ENCODE peak calls at places on chromosomes 4 and X, in seven cellular contexts. One of them, this sample, is unnamed.

GRCh38 chr4:131381055-131381454 is 1768.0 kb upstream of the PCDH10 start:
- DNase-seq in heart left ventricle: no peak
- DNase-seq in WTC11: no peak
- DNase-seq in glutamatergic neuron: no peak
- DNase-seq in stomach: no peak
- DNase-seq in ovary: no peak
- DNase-seq in brain microvascular endothelial cell: no peak
- DNase-seq in this sample: no peak

GRCh38 chr4:145609494-145610427 is 9.4 kb upstream of the MMAA start:
- DNase-seq in brain microvascular endothelial cell: peak
- DNase-seq in heart left ventricle: peak
- DNase-seq in WTC11: peak
- DNase-seq in glutamatergic neuron: peak
- DNase-seq in stomach: peak
- DNase-seq in ovary: peak
- DNase-seq in this sample: peak

GRCh38 chrX:108022491-108023089 is 22.3 kb upstream of the VSIG1 start:
- DNase-seq in ovary: no peak
- DNase-seq in brain microvascular endothelial cell: no peak
- DNase-seq in heart left ventricle: no peak
- DNase-seq in WTC11: no peak
- DNase-seq in stomach: no peak
- DNase-seq in glutamatergic neuron: no peak
- DNase-seq in this sample: no peak

GRCh38 chrX:66030505-66031317 is 9.2 kb downstream of the VSIG4 start:
- DNase-seq in heart left ventricle: no peak
- DNase-seq in stomach: no peak
- DNase-seq in WTC11: peak
- DNase-seq in glutamatergic neuron: no peak
- DNase-seq in brain microvascular endothelial cell: peak
- DNase-seq in ovary: no peak
- DNase-seq in this sample: no peak

GRCh38 chr4:1410491-1411325 is 4.5 kb upstream of the NKX1-1 start:
- DNase-seq in WTC11: peak
- DNase-seq in stomach: peak
- DNase-seq in ovary: peak
- DNase-seq in brain microvascular endothelial cell: peak
- DNase-seq in glutamatergic neuron: peak
- DNase-seq in heart left ventricle: peak
- DNase-seq in this sample: peak

GRCh38 chr4:163191999-163192398 is 25.3 kb upstream of the NAF1 start:
- DNase-seq in WTC11: no peak
- DNase-seq in ovary: no peak
- DNase-seq in brain microvascular endothelial cell: peak
- DNase-seq in heart left ventricle: no peak
- DNase-seq in stomach: no peak
- DNase-seq in glutamatergic neuron: no peak
- DNase-seq in this sample: no peak

GRCh38 chr4:69760455-69760854 is at the start of gene SULT1B1:
- DNase-seq in brain microvascular endothelial cell: peak
- DNase-seq in stomach: peak
- DNase-seq in ovary: no peak
- DNase-seq in glutamatergic neuron: no peak
- DNase-seq in WTC11: no peak
- DNase-seq in heart left ventricle: no peak
- DNase-seq in this sample: no peak

GRCh38 chr4:52638717-52639116 is 20.4 kb downstream of the USP46 start:
- DNase-seq in heart left ventricle: no peak
- DNase-seq in stomach: no peak
- DNase-seq in brain microvascular endothelial cell: no peak
- DNase-seq in ovary: no peak
- DNase-seq in glutamatergic neuron: no peak
- DNase-seq in WTC11: no peak
- DNase-seq in this sample: no peak

GRCh38 chrX:109774136-109774535 is 41.1 kb upstream of the ACSL4 start:
- DNase-seq in stomach: no peak
- DNase-seq in glutamatergic neuron: no peak
- DNase-seq in ovary: no peak
- DNase-seq in brain microvascular endothelial cell: no peak
- DNase-seq in WTC11: no peak
- DNase-seq in heart left ventricle: no peak
- DNase-seq in this sample: no peak

GRCh38 chrX:7086384-7086783 is 61.1 kb upstream of the STS start:
- DNase-seq in stomach: no peak
- DNase-seq in heart left ventricle: no peak
- DNase-seq in glutamatergic neuron: no peak
- DNase-seq in brain microvascular endothelial cell: no peak
- DNase-seq in ovary: no peak
- DNase-seq in WTC11: no peak
- DNase-seq in this sample: no peak

GRCh38 chr4:29970626-29971025 is 749.5 kb upstream of the PCDH7 start:
- DNase-seq in stomach: no peak
- DNase-seq in WTC11: no peak
- DNase-seq in glutamatergic neuron: no peak
- DNase-seq in brain microvascular endothelial cell: no peak
- DNase-seq in heart left ventricle: no peak
- DNase-seq in ovary: no peak
- DNase-seq in this sample: no peak

GRCh38 chr4:113411496-113411938 is 350.0 kb downstream of the CAMK2D start:
- DNase-seq in heart left ventricle: peak
- DNase-seq in stomach: no peak
- DNase-seq in glutamatergic neuron: no peak
- DNase-seq in ovary: no peak
- DNase-seq in WTC11: no peak
- DNase-seq in brain microvascular endothelial cell: peak
- DNase-seq in this sample: no peak

GRCh38 chr4:53967971-53968370 is 96.4 kb downstream of the CHIC2 start:
- DNase-seq in heart left ventricle: no peak
- DNase-seq in glutamatergic neuron: no peak
- DNase-seq in stomach: no peak
- DNase-seq in brain microvascular endothelial cell: no peak
- DNase-seq in WTC11: no peak
- DNase-seq in ovary: no peak
- DNase-seq in this sample: no peak

GRCh38 chr4:118173956-118174355 is 139.7 kb downstream of the NDST3 start:
- DNase-seq in ovary: no peak
- DNase-seq in stomach: no peak
- DNase-seq in glutamatergic neuron: no peak
- DNase-seq in brain microvascular endothelial cell: peak
- DNase-seq in WTC11: no peak
- DNase-seq in heart left ventricle: no peak
- DNase-seq in this sample: no peak

GRCh38 chrX:30183554-30183953 is 31.8 kb upstream of the MAGEB2 start:
- DNase-seq in heart left ventricle: no peak
- DNase-seq in ovary: no peak
- DNase-seq in glutamatergic neuron: no peak
- DNase-seq in WTC11: no peak
- DNase-seq in stomach: no peak
- DNase-seq in brain microvascular endothelial cell: no peak
- DNase-seq in this sample: no peak

GRCh38 chr4:113561758-113562157 is 199.8 kb downstream of the CAMK2D start:
- DNase-seq in WTC11: no peak
- DNase-seq in glutamatergic neuron: no peak
- DNase-seq in stomach: no peak
- DNase-seq in brain microvascular endothelial cell: no peak
- DNase-seq in ovary: no peak
- DNase-seq in heart left ventricle: no peak
- DNase-seq in this sample: no peak

GRCh38 chrX:153633607-153634180 is 13.3 kb upstream of the DUSP9 start:
- DNase-seq in heart left ventricle: no peak
- DNase-seq in ovary: peak
- DNase-seq in WTC11: no peak
- DNase-seq in stomach: no peak
- DNase-seq in glutamatergic neuron: no peak
- DNase-seq in brain microvascular endothelial cell: no peak
- DNase-seq in this sample: peak

GRCh38 chr4:137387924-137388323 is 144.4 kb downstream of the PCDH18 start:
- DNase-seq in ovary: no peak
- DNase-seq in stomach: no peak
- DNase-seq in WTC11: no peak
- DNase-seq in heart left ventricle: no peak
- DNase-seq in brain microvascular endothelial cell: peak
- DNase-seq in glutamatergic neuron: no peak
- DNase-seq in this sample: no peak

GRCh38 chr4:151957163-151957562 is 196.4 kb upstream of the GATB start:
- DNase-seq in heart left ventricle: peak
- DNase-seq in ovary: no peak
- DNase-seq in stomach: no peak
- DNase-seq in glutamatergic neuron: no peak
- DNase-seq in brain microvascular endothelial cell: peak
- DNase-seq in WTC11: peak
- DNase-seq in this sample: no peak

GRCh38 chrX:55767100-55767499 is 49.6 kb downstream of the RRAGB start:
- DNase-seq in stomach: no peak
- DNase-seq in ovary: no peak
- DNase-seq in brain microvascular endothelial cell: no peak
- DNase-seq in heart left ventricle: no peak
- DNase-seq in WTC11: no peak
- DNase-seq in glutamatergic neuron: no peak
- DNase-seq in this sample: no peak

GRCh38 chr4:2402453-2402852 is 16.0 kb downstream of the ZFYVE28 start:
- DNase-seq in stomach: no peak
- DNase-seq in brain microvascular endothelial cell: no peak
- DNase-seq in ovary: no peak
- DNase-seq in WTC11: no peak
- DNase-seq in glutamatergic neuron: no peak
- DNase-seq in heart left ventricle: no peak
- DNase-seq in this sample: peak

GRCh38 chr4:109375778-109376414 is 57.7 kb upstream of the SEC24B start:
- DNase-seq in heart left ventricle: no peak
- DNase-seq in glutamatergic neuron: no peak
- DNase-seq in ovary: no peak
- DNase-seq in stomach: no peak
- DNase-seq in WTC11: no peak
- DNase-seq in brain microvascular endothelial cell: no peak
- DNase-seq in this sample: no peak

GRCh38 chrX:4265036-4265435 is 551.6 kb upstream of the PRKX start:
- DNase-seq in WTC11: no peak
- DNase-seq in heart left ventricle: no peak
- DNase-seq in glutamatergic neuron: no peak
- DNase-seq in ovary: no peak
- DNase-seq in stomach: no peak
- DNase-seq in brain microvascular endothelial cell: no peak
- DNase-seq in this sample: no peak

GRCh38 chr4:77215107-77215506 is 58.1 kb downstream of the CCNG2 start:
- DNase-seq in stomach: no peak
- DNase-seq in WTC11: no peak
- DNase-seq in ovary: no peak
- DNase-seq in glutamatergic neuron: no peak
- DNase-seq in heart left ventricle: no peak
- DNase-seq in brain microvascular endothelial cell: no peak
- DNase-seq in this sample: no peak

GRCh38 chrX:11757729-11758399 is at the start of gene MSL3:
- DNase-seq in brain microvascular endothelial cell: peak
- DNase-seq in heart left ventricle: peak
- DNase-seq in WTC11: peak
- DNase-seq in stomach: peak
- DNase-seq in glutamatergic neuron: peak
- DNase-seq in ovary: peak
- DNase-seq in this sample: peak

GRCh38 chrX:46715521-46715920 is 43.4 kb downstream of the SLC9A7 start:
- DNase-seq in glutamatergic neuron: no peak
- DNase-seq in ovary: no peak
- DNase-seq in heart left ventricle: no peak
- DNase-seq in stomach: no peak
- DNase-seq in brain microvascular endothelial cell: no peak
- DNase-seq in WTC11: no peak
- DNase-seq in this sample: no peak

GRCh38 chrX:46712733-46713132 is 46.2 kb downstream of the SLC9A7 start:
- DNase-seq in heart left ventricle: no peak
- DNase-seq in ovary: no peak
- DNase-seq in glutamatergic neuron: no peak
- DNase-seq in brain microvascular endothelial cell: no peak
- DNase-seq in stomach: no peak
- DNase-seq in WTC11: no peak
- DNase-seq in this sample: no peak

GRCh38 chrX:46713672-46714487 is 45.0 kb downstream of the SLC9A7 start:
- DNase-seq in glutamatergic neuron: no peak
- DNase-seq in ovary: no peak
- DNase-seq in heart left ventricle: no peak
- DNase-seq in WTC11: no peak
- DNase-seq in stomach: no peak
- DNase-seq in brain microvascular endothelial cell: no peak
- DNase-seq in this sample: no peak

GRCh38 chrX:46710927-46711623 is 47.8 kb downstream of the SLC9A7 start:
- DNase-seq in WTC11: peak
- DNase-seq in ovary: no peak
- DNase-seq in heart left ventricle: no peak
- DNase-seq in stomach: no peak
- DNase-seq in brain microvascular endothelial cell: no peak
- DNase-seq in glutamatergic neuron: no peak
- DNase-seq in this sample: no peak

GRCh38 chrX:46715997-46716396 is 42.9 kb downstream of the SLC9A7 start:
- DNase-seq in ovary: no peak
- DNase-seq in brain microvascular endothelial cell: no peak
- DNase-seq in stomach: no peak
- DNase-seq in WTC11: no peak
- DNase-seq in heart left ventricle: no peak
- DNase-seq in glutamatergic neuron: no peak
- DNase-seq in this sample: no peak
- TF ChIP-seq CTCF in ovary: no peak
- TF ChIP-seq CTCF in brain microvascular endothelial cell: no peak
- TF ChIP-seq CTCF in stomach: no peak
- TF ChIP-seq CTCF in WTC11: no peak
- TF ChIP-seq CTCF in heart left ventricle: no peak
- TF ChIP-seq CTCF in glutamatergic neuron: no peak
- TF ChIP-seq CTCF in this sample: no peak

GRCh38 chr4:182928061-182928460 is 10.9 kb upstream of the DCTD start:
- DNase-seq in brain microvascular endothelial cell: no peak
- DNase-seq in heart left ventricle: no peak
- DNase-seq in ovary: no peak
- DNase-seq in stomach: no peak
- DNase-seq in glutamatergic neuron: no peak
- DNase-seq in WTC11: peak
- DNase-seq in this sample: no peak
- TF ChIP-seq CTCF in brain microvascular endothelial cell: peak
- TF ChIP-seq CTCF in heart left ventricle: no peak
- TF ChIP-seq CTCF in ovary: no peak
- TF ChIP-seq CTCF in stomach: no peak
- TF ChIP-seq CTCF in glutamatergic neuron: peak
- TF ChIP-seq CTCF in WTC11: peak
- TF ChIP-seq CTCF in this sample: no peak

GRCh38 chrX:39445336-39445735 is 644.1 kb downstream of the MID1IP1 start:
- DNase-seq in glutamatergic neuron: no peak
- DNase-seq in ovary: no peak
- DNase-seq in brain microvascular endothelial cell: no peak
- DNase-seq in heart left ventricle: no peak
- DNase-seq in WTC11: peak
- DNase-seq in stomach: peak
- DNase-seq in this sample: no peak
- TF ChIP-seq CTCF in glutamatergic neuron: peak
- TF ChIP-seq CTCF in ovary: no peak
- TF ChIP-seq CTCF in brain microvascular endothelial cell: peak
- TF ChIP-seq CTCF in heart left ventricle: peak
- TF ChIP-seq CTCF in WTC11: no peak
- TF ChIP-seq CTCF in stomach: peak
- TF ChIP-seq CTCF in this sample: peak

DNA sequence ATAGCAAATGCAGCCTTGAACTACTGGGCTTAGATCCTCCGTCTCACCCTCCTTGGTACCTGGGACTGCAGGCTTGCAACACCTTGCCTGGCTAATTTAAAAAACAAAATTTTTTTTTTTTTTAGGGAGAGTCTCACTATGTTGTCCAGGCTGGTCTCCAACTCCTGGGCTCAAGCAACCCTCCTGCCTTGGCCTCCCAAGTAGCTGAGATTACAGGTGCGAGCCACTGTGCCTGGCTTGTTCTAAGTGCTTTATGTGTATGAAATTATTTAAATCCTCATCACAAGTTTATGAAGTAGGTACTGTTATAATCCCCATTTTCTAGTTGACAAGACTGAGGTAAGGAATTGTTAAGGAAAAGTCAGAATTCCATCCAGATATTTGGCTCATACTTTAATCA is 43.0 kb downstream of the CLCN3 start:
- DNase-seq in stomach: no peak
- DNase-seq in ovary: no peak
- DNase-seq in WTC11: no peak
- DNase-seq in heart left ventricle: no peak
- DNase-seq in glutamatergic neuron: no peak
- DNase-seq in brain microvascular endothelial cell: no peak
- DNase-seq in this sample: no peak
- TF ChIP-seq CTCF in stomach: no peak
- TF ChIP-seq CTCF in ovary: no peak
- TF ChIP-seq CTCF in WTC11: no peak
- TF ChIP-seq CTCF in heart left ventricle: no peak
- TF ChIP-seq CTCF in glutamatergic neuron: no peak
- TF ChIP-seq CTCF in brain microvascular endothelial cell: no peak
- TF ChIP-seq CTCF in this sample: no peak